ENCODE peak calls at places on chromosomes 2 and 18, in seven cellular contexts. One of them, this sample, is unnamed.

GRCh38 chr2:109261906-109262631 is 133.1 kb downstream of the SH3RF3 start:
- DNase-seq in natural killer cell: no peak
- DNase-seq in body of pancreas: no peak
- DNase-seq in uterus: no peak
- DNase-seq in GM10248: no peak
- DNase-seq in choroid plexus epithelial cell: no peak
- DNase-seq in lower lobe of right lung: no peak
- DNase-seq in this sample: no peak

GRCh38 chr2:23626701-23627181 is 241.8 kb downstream of the KLHL29 start:
- DNase-seq in natural killer cell: no peak
- DNase-seq in body of pancreas: no peak
- DNase-seq in uterus: no peak
- DNase-seq in GM10248: no peak
- DNase-seq in choroid plexus epithelial cell: no peak
- DNase-seq in lower lobe of right lung: peak
- DNase-seq in this sample: no peak

GRCh38 chr2:121335294-121336290 is 50.6 kb upstream of the TFCP2L1 start:
- DNase-seq in natural killer cell: no peak
- DNase-seq in body of pancreas: peak
- DNase-seq in uterus: no peak
- DNase-seq in GM10248: peak
- DNase-seq in choroid plexus epithelial cell: peak
- DNase-seq in lower lobe of right lung: no peak
- DNase-seq in this sample: no peak

GRCh38 chr2:30862054-30862651 is 54.9 kb upstream of the CAPN13 start:
- DNase-seq in natural killer cell: no peak
- DNase-seq in body of pancreas: peak
- DNase-seq in uterus: no peak
- DNase-seq in GM10248: peak
- DNase-seq in choroid plexus epithelial cell: peak
- DNase-seq in lower lobe of right lung: peak
- DNase-seq in this sample: peak

GRCh38 chr2:178819992-178820391 is 12.8 kb upstream of the TTN start:
- DNase-seq in natural killer cell: no peak
- DNase-seq in body of pancreas: no peak
- DNase-seq in uterus: no peak
- DNase-seq in GM10248: peak
- DNase-seq in choroid plexus epithelial cell: peak
- DNase-seq in lower lobe of right lung: no peak
- DNase-seq in this sample: no peak

GRCh38 chr2:234496442-234496834 is 443 bp downstream of the ARL4C start:
- DNase-seq in natural killer cell: peak
- DNase-seq in body of pancreas: no peak
- DNase-seq in uterus: peak
- DNase-seq in GM10248: peak
- DNase-seq in choroid plexus epithelial cell: peak
- DNase-seq in lower lobe of right lung: no peak
- DNase-seq in this sample: peak

GRCh38 chr2:212237350-212238095 is 301.1 kb downstream of the ERBB4 start:
- DNase-seq in natural killer cell: no peak
- DNase-seq in body of pancreas: no peak
- DNase-seq in uterus: no peak
- DNase-seq in GM10248: no peak
- DNase-seq in choroid plexus epithelial cell: no peak
- DNase-seq in lower lobe of right lung: peak
- DNase-seq in this sample: no peak

GRCh38 chr18:77118256-77119090 is 14.1 kb downstream of the MBP start:
- DNase-seq in natural killer cell: peak
- DNase-seq in body of pancreas: no peak
- DNase-seq in uterus: peak
- DNase-seq in GM10248: no peak
- DNase-seq in choroid plexus epithelial cell: no peak
- DNase-seq in lower lobe of right lung: no peak
- DNase-seq in this sample: no peak

GRCh38 chr2:102005989-102006885 is 14.5 kb downstream of the IL1R2 start:
- DNase-seq in natural killer cell: no peak
- DNase-seq in body of pancreas: peak
- DNase-seq in uterus: no peak
- DNase-seq in GM10248: peak
- DNase-seq in choroid plexus epithelial cell: peak
- DNase-seq in lower lobe of right lung: no peak
- DNase-seq in this sample: peak
- TF ChIP-seq CTCF in natural killer cell: peak
- TF ChIP-seq CTCF in body of pancreas: peak
- TF ChIP-seq CTCF in uterus: peak
- TF ChIP-seq CTCF in GM10248: peak
- TF ChIP-seq CTCF in choroid plexus epithelial cell: peak
- TF ChIP-seq CTCF in lower lobe of right lung: peak
- TF ChIP-seq CTCF in this sample: peak

DNA sequence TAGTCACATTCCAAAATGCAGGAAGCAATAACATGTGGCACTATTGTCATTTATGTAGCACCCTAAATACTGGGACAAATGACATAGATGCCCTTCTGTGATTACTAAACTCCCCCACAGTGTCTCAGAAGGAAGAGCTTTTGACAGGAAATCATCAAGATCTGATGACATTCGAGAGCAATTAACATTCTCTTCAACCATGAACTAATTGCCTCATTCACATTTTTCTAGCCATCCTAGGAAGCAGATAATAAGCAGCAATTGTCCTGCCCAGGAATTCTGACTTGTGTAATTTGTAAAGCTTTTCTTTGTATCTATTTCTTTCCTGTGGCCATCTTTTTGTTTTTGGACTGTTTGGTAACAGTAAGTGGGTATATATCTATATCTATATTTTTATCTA is 292.6 kb downstream of the TGIF1 start:
- DNase-seq in natural killer cell: no peak
- DNase-seq in body of pancreas: no peak
- DNase-seq in uterus: no peak
- DNase-seq in GM10248: no peak
- DNase-seq in choroid plexus epithelial cell: no peak
- DNase-seq in lower lobe of right lung: no peak
- DNase-seq in this sample: no peak
- TF ChIP-seq CTCF in natural killer cell: no peak
- TF ChIP-seq CTCF in body of pancreas: no peak
- TF ChIP-seq CTCF in uterus: no peak
- TF ChIP-seq CTCF in GM10248: no peak
- TF ChIP-seq CTCF in choroid plexus epithelial cell: no peak
- TF ChIP-seq CTCF in lower lobe of right lung: no peak
- TF ChIP-seq CTCF in this sample: no peak

GRCh38 chr2:174686430-174686829 is 77.8 kb downstream of the CHRNA1 start:
- DNase-seq in natural killer cell: no peak
- DNase-seq in body of pancreas: no peak
- DNase-seq in uterus: no peak
- DNase-seq in GM10248: no peak
- DNase-seq in choroid plexus epithelial cell: no peak
- DNase-seq in lower lobe of right lung: no peak
- DNase-seq in this sample: no peak

GRCh38 chr2:174681983-174682577 is 82.2 kb downstream of the CHRNA1 start:
- DNase-seq in natural killer cell: peak
- DNase-seq in body of pancreas: peak
- DNase-seq in uterus: peak
- DNase-seq in GM10248: peak
- DNase-seq in choroid plexus epithelial cell: no peak
- DNase-seq in lower lobe of right lung: peak
- DNase-seq in this sample: peak

GRCh38 chr2:174682578-174683391 is 81.5 kb downstream of the CHRNA1 start:
- DNase-seq in natural killer cell: peak
- DNase-seq in body of pancreas: peak
- DNase-seq in uterus: peak
- DNase-seq in GM10248: peak
- DNase-seq in choroid plexus epithelial cell: peak
- DNase-seq in lower lobe of right lung: peak
- DNase-seq in this sample: peak

GRCh38 chr2:174681099-174681982 is 82.9 kb downstream of the CHRNA1 start:
- DNase-seq in natural killer cell: no peak
- DNase-seq in body of pancreas: no peak
- DNase-seq in uterus: peak
- DNase-seq in GM10248: no peak
- DNase-seq in choroid plexus epithelial cell: peak
- DNase-seq in lower lobe of right lung: no peak
- DNase-seq in this sample: peak

DNA sequence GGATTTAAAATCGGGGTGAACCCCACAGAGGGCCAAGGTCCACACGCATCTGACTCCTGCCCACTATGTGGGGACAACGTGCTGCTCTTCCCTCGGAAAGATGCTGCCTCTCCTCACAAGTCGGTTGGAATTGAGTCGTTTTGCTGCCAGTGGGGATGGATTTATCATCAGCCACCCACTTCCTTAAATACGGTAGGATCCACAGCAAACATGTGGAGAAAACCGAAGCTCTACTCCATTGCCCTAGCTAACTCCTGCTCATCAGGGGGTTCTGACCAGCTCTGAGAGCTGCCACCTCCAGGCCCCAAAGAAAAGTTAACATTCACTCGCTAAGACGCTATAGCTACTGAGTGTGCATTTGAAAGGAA is 80.9 kb downstream of the CHRNA1 start:
- DNase-seq in natural killer cell: no peak
- DNase-seq in body of pancreas: no peak
- DNase-seq in uterus: peak
- DNase-seq in GM10248: peak
- DNase-seq in choroid plexus epithelial cell: peak
- DNase-seq in lower lobe of right lung: no peak
- DNase-seq in this sample: peak
- TF ChIP-seq CTCF in natural killer cell: no peak
- TF ChIP-seq CTCF in body of pancreas: no peak
- TF ChIP-seq CTCF in uterus: no peak
- TF ChIP-seq CTCF in GM10248: peak
- TF ChIP-seq CTCF in choroid plexus epithelial cell: peak
- TF ChIP-seq CTCF in lower lobe of right lung: no peak
- TF ChIP-seq CTCF in this sample: peak

DNA sequence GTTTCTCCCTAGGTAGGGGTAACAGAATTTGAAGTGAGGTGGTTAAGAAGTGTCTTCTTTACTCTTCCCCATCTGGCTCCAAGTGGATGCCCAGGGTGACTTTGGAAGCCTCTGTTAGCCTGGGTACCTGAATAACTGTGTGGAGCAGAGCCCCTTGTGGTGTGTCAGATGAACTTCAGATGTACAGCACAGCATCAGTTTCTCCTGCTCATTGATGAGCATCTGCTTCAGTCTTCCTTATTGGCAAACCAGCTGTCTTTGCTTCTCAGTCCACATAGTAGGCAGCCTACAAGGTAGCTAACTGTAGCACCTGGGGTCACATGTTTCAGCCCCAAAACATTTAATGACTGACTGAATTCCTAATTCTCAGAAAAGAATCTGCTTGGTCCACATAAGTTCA is 56.2 kb upstream of the ATP8B1 start:
- DNase-seq in natural killer cell: no peak
- DNase-seq in body of pancreas: peak
- DNase-seq in uterus: no peak
- DNase-seq in GM10248: peak
- DNase-seq in choroid plexus epithelial cell: peak
- DNase-seq in lower lobe of right lung: no peak
- DNase-seq in this sample: no peak
- TF ChIP-seq CTCF in natural killer cell: no peak
- TF ChIP-seq CTCF in body of pancreas: peak
- TF ChIP-seq CTCF in uterus: no peak
- TF ChIP-seq CTCF in GM10248: peak
- TF ChIP-seq CTCF in choroid plexus epithelial cell: peak
- TF ChIP-seq CTCF in lower lobe of right lung: peak
- TF ChIP-seq CTCF in this sample: peak

DNA sequence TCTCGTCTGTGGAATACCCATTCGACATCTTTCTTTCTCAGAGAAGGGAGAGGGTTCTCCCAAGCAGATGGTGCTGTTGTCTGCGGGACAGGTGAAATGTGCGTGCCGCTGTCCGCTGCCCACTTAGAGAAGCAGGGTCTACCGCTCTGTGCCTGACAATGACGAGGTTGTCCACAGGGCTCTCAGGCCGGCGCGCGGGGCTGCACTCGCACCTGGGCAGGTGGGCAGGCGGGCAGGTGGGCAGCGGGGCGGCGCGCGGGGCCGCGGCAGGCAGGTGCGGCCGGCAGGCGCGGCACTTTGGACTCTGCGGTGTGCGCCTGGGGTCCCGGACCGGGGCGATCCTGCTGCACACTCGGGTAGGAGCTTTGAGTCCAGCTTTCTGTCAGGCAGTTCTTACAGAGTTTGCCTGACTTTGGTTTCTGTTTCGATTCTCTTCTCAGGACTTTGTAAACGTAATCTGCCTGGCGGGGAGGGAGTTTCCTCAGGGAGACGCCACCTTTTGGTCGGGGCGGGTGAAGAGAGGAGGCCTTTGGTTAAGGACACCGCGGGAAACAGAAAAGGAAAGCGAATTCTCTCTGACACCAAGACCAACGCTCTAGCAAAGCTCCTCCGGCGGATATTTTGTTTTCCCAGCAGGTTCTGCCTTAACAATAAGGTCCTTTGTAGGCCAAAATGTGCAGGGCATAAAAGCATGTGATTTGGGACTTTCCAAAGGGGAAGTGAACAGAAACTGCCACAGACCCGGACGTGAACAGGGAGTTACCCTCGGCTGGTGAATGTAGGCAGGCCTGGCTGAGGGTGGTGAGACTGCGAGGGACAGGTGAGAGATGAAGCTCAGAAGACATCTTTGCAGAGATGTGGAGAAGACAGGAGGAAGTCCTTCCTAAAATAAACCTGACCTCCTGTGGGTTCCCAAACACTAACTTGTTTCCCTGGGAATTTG is at the start of gene IFIH1:
- DNase-seq in natural killer cell: peak
- DNase-seq in body of pancreas: peak
- DNase-seq in uterus: peak
- DNase-seq in GM10248: peak
- DNase-seq in choroid plexus epithelial cell: peak
- DNase-seq in lower lobe of right lung: peak
- DNase-seq in this sample: peak
- TF ChIP-seq CTCF in natural killer cell: no peak
- TF ChIP-seq CTCF in body of pancreas: peak
- TF ChIP-seq CTCF in uterus: no peak
- TF ChIP-seq CTCF in GM10248: peak
- TF ChIP-seq CTCF in choroid plexus epithelial cell: peak
- TF ChIP-seq CTCF in lower lobe of right lung: peak
- TF ChIP-seq CTCF in this sample: peak

DNA sequence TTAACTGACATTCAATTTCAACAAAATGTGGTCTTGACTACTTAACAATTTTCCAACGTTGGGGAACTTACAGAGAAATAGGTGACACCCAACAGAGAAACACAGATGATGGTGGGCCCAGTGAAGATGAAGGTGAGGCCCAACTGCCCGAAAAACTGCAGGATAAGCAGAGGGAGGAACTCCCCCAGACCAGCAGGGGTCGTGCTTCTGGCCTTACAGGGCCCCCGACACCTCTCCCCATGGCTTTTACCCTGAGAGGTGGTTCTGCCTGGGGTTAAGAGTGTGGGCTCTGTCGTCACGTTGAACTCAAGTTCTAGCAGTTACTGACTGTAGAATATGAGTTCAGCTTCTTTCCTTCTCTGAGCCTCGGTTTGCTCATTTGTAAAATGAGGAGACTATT is 119.5 kb upstream of the SMIM21 start:
- DNase-seq in natural killer cell: no peak
- DNase-seq in body of pancreas: no peak
- DNase-seq in uterus: no peak
- DNase-seq in GM10248: no peak
- DNase-seq in choroid plexus epithelial cell: no peak
- DNase-seq in lower lobe of right lung: no peak
- DNase-seq in this sample: no peak
- TF ChIP-seq CTCF in natural killer cell: no peak
- TF ChIP-seq CTCF in body of pancreas: no peak
- TF ChIP-seq CTCF in uterus: no peak
- TF ChIP-seq CTCF in GM10248: no peak
- TF ChIP-seq CTCF in choroid plexus epithelial cell: no peak
- TF ChIP-seq CTCF in lower lobe of right lung: no peak
- TF ChIP-seq CTCF in this sample: no peak